ENCODE peak calls at places on chromosomes 11 and 22, in four cellular contexts. I is HCT116, S is SK-N-SH, Q is hepatocyte. C is an unnamed sample. For H3K4me1, the result is how much of the 10 kb centered on the place peaks cover.

GRCh38 chr11:77250881-77251640 is 50.4 kb downstream of the GDPD4 start:
- DNase-seq in I (no peak), S (no peak), Q (no peak), C (no peak)

GRCh38 chr22:50016988-50017700 is 4.6 kb upstream of the IL17REL start:
- DNase-seq in I (no peak), S (peak), Q (peak), C (no peak)

GRCh38 chr11:70243912-70244652 is 26.4 kb upstream of the PPFIA1 start:
- DNase-seq in I (no peak), S (no peak), Q (no peak), C (no peak)

GRCh38 chr22:30047364-30047738 is 32.9 kb upstream of the HORMAD2 start:
- DNase-seq in I (no peak), S (no peak), Q (no peak), C (no peak)

GRCh38 chr22:22181515-22181959 is 63.0 kb upstream of the VPREB1 start:
- DNase-seq in I (no peak), S (no peak), Q (peak), C (no peak)

GRCh38 chr11:87038235-87038960 is 664 bp downstream of the TMEM135 start:
- DNase-seq in I (no peak), S (peak), Q (no peak), C (no peak)

GRCh38 chr22:25764270-25765015 is 22.5 kb downstream of the MYO18B start:
- DNase-seq in I (no peak), S (peak), Q (no peak), C (no peak)

GRCh38 chr22:19874307-19875060 is 19.8 kb upstream of the GNB1L start:
- DNase-seq in I (no peak), S (peak), Q (no peak), C (peak)

GRCh38 chr11:120953230-120953558 is 70.7 kb upstream of the TBCEL start:
- DNase-seq in I (no peak), S (no peak), Q (no peak), C (no peak)

GRCh38 chr22:30435674-30436126 is 10.1 kb downstream of the MTFP1 start:
- DNase-seq in I (peak), S (no peak), Q (no peak), C (peak)

GRCh38 chr11:85822814-85823213 is 11.9 kb upstream of the SYTL2 start:
- DNase-seq in I (no peak), S (no peak), Q (no peak), C (no peak)

GRCh38 chr22:48223488-48224190 is 1461.2 kb downstream of the TBC1D22A start:
- DNase-seq in I (no peak), S (no peak), Q (no peak), C (no peak)

GRCh38 chr22:45903355-45904149 is 73.4 kb downstream of the WNT7B start:
- DNase-seq in I (no peak), S (no peak), Q (peak), C (no peak)

GRCh38 chr11:81989093-81989492 is 744.6 kb downstream of the FAM181B start:
- DNase-seq in I (no peak), S (no peak), Q (no peak), C (no peak)

GRCh38 chr11:1341928-1342524 is 32.6 kb upstream of the TOLLIP start:
- DNase-seq in I (no peak), S (no peak), Q (no peak), C (peak)

GRCh38 chr11:70367071-70367470 is 31.3 kb upstream of the CTTN start:
- DNase-seq in I (no peak), S (no peak), Q (no peak), C (no peak)

GRCh38 chr11:61491736-61492395 is 16.7 kb upstream of the LRRC10B start:
- DNase-seq in I (no peak), S (no peak), Q (no peak), C (no peak)

GRCh38 chr11:88102595-88102929 is 72.7 kb downstream of the RAB38 start:
- DNase-seq in I (no peak), S (no peak), Q (peak), C (no peak)

GRCh38 chr11:93775289-93775688 is 8.8 kb upstream of the MED17 start:
- DNase-seq in I (peak), S (peak), Q (no peak), C (no peak)

DNA sequence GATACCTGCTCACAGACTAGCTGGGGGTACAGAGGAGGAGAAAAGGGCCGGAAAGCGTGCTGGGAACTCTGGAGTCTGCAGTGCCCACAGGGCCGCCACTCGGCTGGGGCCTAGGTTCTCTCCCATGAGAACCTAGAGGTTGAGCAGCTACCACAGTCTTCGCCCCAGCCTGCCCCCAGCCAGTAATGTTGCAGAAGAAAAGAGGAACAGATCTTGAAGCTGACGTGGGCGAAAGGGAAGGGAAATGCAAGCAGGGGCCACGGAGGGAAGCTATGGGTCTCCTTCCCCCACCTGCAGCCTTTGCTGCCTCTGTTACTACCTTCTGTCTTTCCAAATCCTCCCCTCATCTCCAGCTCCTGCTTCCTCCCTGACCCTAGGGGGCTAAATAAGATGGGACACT is 28.8 kb upstream of the P2RY2 start:
- DNase-seq in I (no peak), S (no peak), Q (no peak), C (no peak)
- TF ChIP-seq CTCF in I (no peak), S (no peak), Q (no peak), C (no peak)

GRCh38 chr11:68370211-68371111 is 58.1 kb downstream of the LRP5 start:
- DNase-seq in I (no peak), S (peak), Q (no peak), C (no peak)
- H3K4me1 ChIP-seq in I (under half), S (half or more), Q (half or more), C (under half)

DNA sequence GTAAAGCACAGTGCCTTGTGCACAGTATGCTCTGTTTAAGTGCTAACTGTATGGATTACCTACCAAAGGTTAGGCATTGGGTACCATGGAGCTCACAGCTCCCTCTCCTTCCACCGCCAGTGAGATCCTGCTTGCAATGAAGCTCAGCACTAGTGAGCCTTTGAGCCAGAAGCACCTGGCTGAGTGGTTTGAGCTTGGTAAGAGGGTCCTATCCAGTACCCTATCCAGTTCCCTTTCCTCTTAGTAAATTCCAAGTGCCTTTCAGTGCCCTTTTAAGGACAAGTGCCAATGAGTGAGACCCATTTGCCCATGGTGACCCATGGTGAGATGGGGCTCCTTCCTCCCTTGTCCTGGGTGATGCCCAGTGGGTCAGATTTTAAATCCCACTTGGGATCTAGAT is 43.1 kb upstream of the NAV2 start:
- DNase-seq in I (no peak), S (no peak), Q (no peak), C (no peak)
- H3K4me3 ChIP-seq in I (no peak), S (no peak), Q (no peak), C (no peak)

GRCh38 chr11:126871792-126872191 is 128.8 kb downstream of the KIRREL3 start:
- DNase-seq in I (no peak), S (no peak), Q (peak), C (no peak)

GRCh38 chr11:126874276-126874675 is 126.3 kb downstream of the KIRREL3 start:
- DNase-seq in I (no peak), S (no peak), Q (no peak), C (no peak)

GRCh38 chr11:126878892-126879291 is 121.7 kb downstream of the KIRREL3 start:
- DNase-seq in I (no peak), S (no peak), Q (no peak), C (no peak)

GRCh38 chr11:126879516-126879915 is 121.1 kb downstream of the KIRREL3 start:
- DNase-seq in I (no peak), S (no peak), Q (no peak), C (no peak)

DNA sequence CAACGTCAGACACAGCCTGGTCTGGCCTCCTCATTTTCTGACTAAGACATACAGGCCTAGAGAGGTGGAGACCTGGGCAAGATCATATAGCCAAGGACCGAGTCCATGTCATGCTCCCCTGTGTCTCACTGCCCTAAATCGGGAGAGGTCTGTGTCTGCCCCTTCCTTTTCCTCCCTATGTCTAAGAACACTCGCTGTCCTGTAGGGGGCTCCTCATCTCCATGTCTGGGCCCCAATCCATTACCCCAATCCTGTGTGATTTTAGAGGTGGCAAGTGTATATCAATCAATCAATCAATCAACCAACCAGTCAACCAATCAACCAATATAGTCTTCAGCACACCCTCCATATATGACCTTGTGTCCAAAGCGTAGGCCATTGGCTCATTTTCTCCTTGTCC is 125.7 kb downstream of the KIRREL3 start:
- DNase-seq in I (no peak), S (no peak), Q (no peak), C (no peak)
- TF ChIP-seq CTCF in I (no peak), S (peak), Q (no peak), C (no peak)

DNA sequence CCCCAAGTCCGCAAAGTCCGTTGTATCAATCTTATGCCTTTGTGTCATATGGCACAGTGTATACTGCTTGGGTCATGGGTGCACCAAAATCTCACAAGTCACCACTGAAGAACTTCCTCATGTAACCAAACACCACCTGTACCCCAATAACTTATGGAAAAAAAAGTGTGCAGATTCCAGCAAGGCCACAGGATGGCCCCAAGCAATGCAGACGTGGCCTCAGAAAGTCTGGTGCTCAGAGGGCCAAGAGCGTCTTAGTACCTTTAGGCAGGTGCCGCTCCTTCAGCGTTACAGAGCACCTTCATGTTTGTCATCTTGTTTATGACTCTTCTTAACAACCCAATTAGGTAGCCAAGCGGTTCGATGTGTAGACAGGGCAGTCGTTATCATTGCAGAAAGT is 65.3 kb downstream of the PRDM11 start:
- DNase-seq in I (no peak), S (no peak), Q (no peak), C (no peak)
- H3K4me1 ChIP-seq in I (under half), S (under half), Q (under half), C (under half)

GRCh38 chr11:124762624-124763155 is 600 bp upstream of the ESAM start:
- DNase-seq in I (no peak), S (peak), Q (no peak), C (peak)
- H3K4me3 ChIP-seq in I (peak), S (peak), Q (peak), C (peak)